ENCODE peak calls at places on chromosomes 16 and 17, in five cellular contexts. S is mesendoderm; D is neural progenitor cell; X is breast epithelium; V is CD4-positive, CD25-positive, alpha-beta regulatory T cell. E is an unnamed sample.

GRCh38 chr16:30820952-30821421 is 34.0 kb upstream of the ZNF629 start:
- DNase-seq in S (no peak), D (no peak), X (no peak), V (no peak), E (no peak)

GRCh38 chr17:2151634-2152033 is 96.7 kb downstream of the HIC1 start:
- DNase-seq in S (peak), D (no peak), X (no peak), V (no peak), E (no peak)

GRCh38 chr17:78993241-78993956 is 13.7 kb upstream of the LGALS3BP start:
- DNase-seq in S (peak), D (peak), X (no peak), V (peak), E (peak)

GRCh38 chr17:75517277-75517865 is 1.0 kb downstream of the TSEN54 start:
- DNase-seq in S (peak), D (peak), X (no peak), V (peak), E (peak)

GRCh38 chr16:6016530-6017184 is 919.1 kb upstream of the EEF2KMT start:
- DNase-seq in S (peak), D (peak), X (no peak), V (no peak), E (no peak)

GRCh38 chr16:79188115-79188779 is 412.3 kb downstream of the MAF start:
- DNase-seq in S (peak), D (no peak), X (no peak), V (no peak), E (no peak)

GRCh38 chr16:2815299-2815771 is 1.7 kb upstream of the PRSS21 start:
- DNase-seq in S (no peak), D (no peak), X (no peak), V (no peak), E (no peak)

GRCh38 chr16:73083271-73083670 is 35.3 kb upstream of the ZFHX3 start:
- DNase-seq in S (no peak), D (no peak), X (no peak), V (no peak), E (no peak)

GRCh38 chr16:52584354-52584840 is 37.5 kb upstream of the TOX3 start:
- DNase-seq in S (no peak), D (no peak), X (no peak), V (no peak), E (no peak)

GRCh38 chr16:57134982-57135381 is 42.6 kb downstream of the CPNE2 start:
- DNase-seq in S (no peak), D (no peak), X (no peak), V (peak), E (peak)

GRCh38 chr17:37790153-37790552 is 45.3 kb upstream of the HNF1B start:
- DNase-seq in S (peak), D (no peak), X (no peak), V (no peak), E (no peak)

GRCh38 chr17:50394711-50395110 is 2.6 kb downstream of the LRRC59 start:
- DNase-seq in S (no peak), D (no peak), X (no peak), V (no peak), E (no peak)

GRCh38 chr16:50666658-50667496 is 14.2 kb downstream of the SNX20 start:
- DNase-seq in S (no peak), D (no peak), X (no peak), V (peak), E (peak)

GRCh38 chr16:67296422-67296821 is 17.1 kb downstream of the PLEKHG4 start:
- DNase-seq in S (no peak), D (no peak), X (no peak), V (no peak), E (no peak)

GRCh38 chr16:51382940-51383339 is 231.9 kb upstream of the SALL1 start:
- DNase-seq in S (no peak), D (no peak), X (no peak), V (no peak), E (no peak)

GRCh38 chr17:48559609-48560451 is 14.9 kb upstream of the HOXB2 start:
- DNase-seq in S (no peak), D (no peak), X (no peak), V (no peak), E (no peak)

GRCh38 chr16:9870962-9871361 is 311.3 kb downstream of the GRIN2A start:
- DNase-seq in S (no peak), D (no peak), X (no peak), V (no peak), E (no peak)

GRCh38 chr16:80663078-80663477 is 122.3 kb downstream of the DYNLRB2 start:
- DNase-seq in S (no peak), D (no peak), X (no peak), V (no peak), E (no peak)

GRCh38 chr17:1197379-1197778 is 17.6 kb upstream of the ABR start:
- DNase-seq in S (no peak), D (no peak), X (no peak), V (no peak), E (no peak)

GRCh38 chr16:20768121-20768520 is 4.3 kb downstream of the ACSM3 start:
- DNase-seq in S (no peak), D (no peak), X (no peak), V (no peak), E (no peak)

GRCh38 chr17:36602030-36602737 is 801 bp downstream of the MRM1 start:
- DNase-seq in S (peak), D (peak), X (no peak), V (peak), E (no peak)

GRCh38 chr17:44439168-44439567 is 49.7 kb upstream of the ITGA2B start:
- DNase-seq in S (no peak), D (no peak), X (no peak), V (no peak), E (no peak)

GRCh38 chr17:19017804-19018599 is 13.4 kb upstream of the FAM83G start:
- DNase-seq in S (no peak), D (no peak), X (no peak), V (no peak), E (no peak)

GRCh38 chr17:32310927-32311568 is 30.9 kb downstream of the C17orf75 start:
- DNase-seq in S (no peak), D (peak), X (no peak), V (no peak), E (no peak)

GRCh38 chr17:57463103-57463885 is 207.0 kb downstream of the MSI2 start:
- DNase-seq in S (no peak), D (no peak), X (no peak), V (peak), E (no peak)

GRCh38 chr16:65739518-65739917 is 617.7 kb upstream of the CDH11 start:
- DNase-seq in S (no peak), D (no peak), X (no peak), V (no peak), E (no peak)

GRCh38 chr16:75204410-75204758 is 2.6 kb downstream of the CTRB2 start:
- DNase-seq in S (no peak), D (no peak), X (no peak), V (no peak), E (no peak)
- H3K27ac ChIP-seq in S (no peak), D (no peak), X (no peak), V (no peak), E (no peak)

GRCh38 chr17:74413491-74413890 is 18.4 kb upstream of the GPRC5C start:
- DNase-seq in S (no peak), D (no peak), X (no peak), V (no peak), E (no peak)
- H3K27ac ChIP-seq in S (no peak), D (no peak), X (no peak), V (no peak), E (no peak)

DNA sequence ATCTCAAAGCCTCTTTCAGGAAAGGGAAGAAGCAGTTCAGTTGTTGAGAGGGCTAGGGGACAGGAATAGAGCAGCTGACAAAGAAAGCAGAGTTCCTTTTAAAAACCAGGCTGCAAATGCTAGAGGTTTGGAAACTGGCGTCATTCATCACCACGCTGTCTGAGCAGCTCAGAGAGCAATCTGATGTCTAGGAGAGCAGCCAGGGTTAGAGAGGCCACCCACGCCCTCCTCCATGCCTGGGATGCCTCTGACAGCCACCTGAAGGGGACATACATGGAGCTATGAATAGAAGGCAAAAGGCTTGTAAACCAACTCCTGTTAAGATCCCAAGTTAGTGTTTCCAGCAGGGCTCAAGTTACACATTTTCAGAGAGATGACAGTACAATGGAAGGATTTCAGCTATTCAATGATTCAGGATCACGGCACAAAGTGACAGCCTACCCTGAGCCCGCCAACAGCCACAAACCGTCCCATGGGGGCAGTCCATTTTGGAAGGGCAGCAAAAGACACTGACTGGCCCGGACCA is 12.4 kb downstream of the RAB5C start:
- DNase-seq in S (no peak), D (peak), X (no peak), V (no peak), E (no peak)
- H3K27ac ChIP-seq in S (no peak), D (peak), X (peak), V (no peak), E (no peak)

GRCh38 chr16:87333101-87333500 is 15.9 kb upstream of the C16orf95 start:
- DNase-seq in S (no peak), D (no peak), X (no peak), V (no peak), E (no peak)
- H3K27ac ChIP-seq in S (no peak), D (no peak), X (peak), V (no peak), E (no peak)